ENCODE peak calls at places on chromosomes 12 and 14, in seven cellular contexts. One of them, this sample, is unnamed.

GRCh38 chr12:67827820-67828383 is 161.3 kb upstream of the IFNG-AS1 start:
- DNase-seq in CD8-positive, alpha-beta memory T cell: no peak
- DNase-seq in transverse colon: peak
- DNase-seq in psoas muscle: peak
- DNase-seq in colonic mucosa: peak
- DNase-seq in endothelial cell of umbilical vein: peak
- DNase-seq in A549: peak
- DNase-seq in this sample: peak

GRCh38 chr12:105278043-105278697 is 42.2 kb upstream of the APPL2 start:
- DNase-seq in psoas muscle: no peak
- DNase-seq in transverse colon: no peak
- DNase-seq in colonic mucosa: no peak
- DNase-seq in CD8-positive, alpha-beta memory T cell: no peak
- DNase-seq in endothelial cell of umbilical vein: peak
- DNase-seq in A549: peak
- DNase-seq in this sample: no peak

GRCh38 chr12:20142956-20143355 is 225.4 kb upstream of the PDE3A start:
- DNase-seq in endothelial cell of umbilical vein: no peak
- DNase-seq in A549: peak
- DNase-seq in psoas muscle: no peak
- DNase-seq in colonic mucosa: no peak
- DNase-seq in CD8-positive, alpha-beta memory T cell: no peak
- DNase-seq in transverse colon: no peak
- DNase-seq in this sample: peak

GRCh38 chr14:76065519-76065918 is 80.0 kb downstream of the IFT43 start:
- DNase-seq in A549: no peak
- DNase-seq in psoas muscle: no peak
- DNase-seq in CD8-positive, alpha-beta memory T cell: no peak
- DNase-seq in colonic mucosa: no peak
- DNase-seq in transverse colon: no peak
- DNase-seq in endothelial cell of umbilical vein: no peak
- DNase-seq in this sample: no peak

GRCh38 chr12:3303410-3304136 is 187.4 kb upstream of the PRMT8 start:
- DNase-seq in transverse colon: no peak
- DNase-seq in colonic mucosa: no peak
- DNase-seq in CD8-positive, alpha-beta memory T cell: no peak
- DNase-seq in A549: no peak
- DNase-seq in psoas muscle: no peak
- DNase-seq in endothelial cell of umbilical vein: no peak
- DNase-seq in this sample: peak

GRCh38 chr12:57657744-57658143 is 24.7 kb upstream of the B4GALNT1 start:
- DNase-seq in colonic mucosa: no peak
- DNase-seq in transverse colon: no peak
- DNase-seq in A549: no peak
- DNase-seq in endothelial cell of umbilical vein: no peak
- DNase-seq in psoas muscle: no peak
- DNase-seq in CD8-positive, alpha-beta memory T cell: no peak
- DNase-seq in this sample: peak

GRCh38 chr14:94485944-94486841 is 10.2 kb upstream of the SERPINA9 start:
- DNase-seq in psoas muscle: peak
- DNase-seq in A549: peak
- DNase-seq in transverse colon: peak
- DNase-seq in colonic mucosa: peak
- DNase-seq in endothelial cell of umbilical vein: peak
- DNase-seq in CD8-positive, alpha-beta memory T cell: peak
- DNase-seq in this sample: peak

GRCh38 chr12:76558684-76559276 is 791 bp downstream of the OSBPL8 start:
- DNase-seq in colonic mucosa: peak
- DNase-seq in A549: peak
- DNase-seq in transverse colon: peak
- DNase-seq in CD8-positive, alpha-beta memory T cell: peak
- DNase-seq in endothelial cell of umbilical vein: peak
- DNase-seq in psoas muscle: peak
- DNase-seq in this sample: peak

GRCh38 chr12:116599285-116600122 is 40.3 kb downstream of the MAP1LC3B2 start:
- DNase-seq in endothelial cell of umbilical vein: peak
- DNase-seq in CD8-positive, alpha-beta memory T cell: peak
- DNase-seq in A549: peak
- DNase-seq in psoas muscle: peak
- DNase-seq in transverse colon: peak
- DNase-seq in colonic mucosa: peak
- DNase-seq in this sample: peak

GRCh38 chr12:106022568-106023012 is 116.2 kb downstream of the NUAK1 start:
- DNase-seq in transverse colon: no peak
- DNase-seq in colonic mucosa: no peak
- DNase-seq in psoas muscle: no peak
- DNase-seq in CD8-positive, alpha-beta memory T cell: no peak
- DNase-seq in endothelial cell of umbilical vein: peak
- DNase-seq in A549: peak
- DNase-seq in this sample: no peak

GRCh38 chr12:94147991-94148840 is at the start of gene PLXNC1:
- DNase-seq in psoas muscle: peak
- DNase-seq in endothelial cell of umbilical vein: no peak
- DNase-seq in colonic mucosa: peak
- DNase-seq in CD8-positive, alpha-beta memory T cell: peak
- DNase-seq in A549: peak
- DNase-seq in transverse colon: peak
- DNase-seq in this sample: no peak

GRCh38 chr12:122111070-122111750 is 32.7 kb downstream of the MLXIP start:
- DNase-seq in endothelial cell of umbilical vein: no peak
- DNase-seq in transverse colon: peak
- DNase-seq in CD8-positive, alpha-beta memory T cell: no peak
- DNase-seq in A549: no peak
- DNase-seq in psoas muscle: no peak
- DNase-seq in colonic mucosa: peak
- DNase-seq in this sample: peak

GRCh38 chr12:124607681-124608425 is 40.4 kb upstream of the NCOR2 start:
- DNase-seq in transverse colon: no peak
- DNase-seq in colonic mucosa: no peak
- DNase-seq in CD8-positive, alpha-beta memory T cell: no peak
- DNase-seq in A549: no peak
- DNase-seq in endothelial cell of umbilical vein: no peak
- DNase-seq in psoas muscle: no peak
- DNase-seq in this sample: no peak

GRCh38 chr14:76762617-76763361 is 1.5 kb downstream of the VASH1 start:
- DNase-seq in psoas muscle: no peak
- DNase-seq in endothelial cell of umbilical vein: no peak
- DNase-seq in CD8-positive, alpha-beta memory T cell: no peak
- DNase-seq in A549: no peak
- DNase-seq in colonic mucosa: peak
- DNase-seq in transverse colon: no peak
- DNase-seq in this sample: no peak

GRCh38 chr14:104771918-104772706 is 19.2 kb downstream of the SIVA1 start:
- DNase-seq in A549: no peak
- DNase-seq in endothelial cell of umbilical vein: no peak
- DNase-seq in colonic mucosa: peak
- DNase-seq in transverse colon: no peak
- DNase-seq in CD8-positive, alpha-beta memory T cell: no peak
- DNase-seq in psoas muscle: no peak
- DNase-seq in this sample: no peak

GRCh38 chr12:90974286-90974685 is 19.3 kb upstream of the CCER1 start:
- DNase-seq in A549: peak
- DNase-seq in CD8-positive, alpha-beta memory T cell: no peak
- DNase-seq in transverse colon: no peak
- DNase-seq in psoas muscle: no peak
- DNase-seq in endothelial cell of umbilical vein: no peak
- DNase-seq in colonic mucosa: no peak
- DNase-seq in this sample: no peak

GRCh38 chr14:55707365-55707804 is 127.4 kb downstream of the KTN1 start:
- DNase-seq in CD8-positive, alpha-beta memory T cell: no peak
- DNase-seq in transverse colon: no peak
- DNase-seq in endothelial cell of umbilical vein: peak
- DNase-seq in colonic mucosa: no peak
- DNase-seq in psoas muscle: no peak
- DNase-seq in A549: peak
- DNase-seq in this sample: peak

GRCh38 chr12:80156306-80156705 is 57.0 kb downstream of the OTOGL start:
- DNase-seq in transverse colon: no peak
- DNase-seq in CD8-positive, alpha-beta memory T cell: no peak
- DNase-seq in endothelial cell of umbilical vein: no peak
- DNase-seq in psoas muscle: no peak
- DNase-seq in colonic mucosa: no peak
- DNase-seq in A549: no peak
- DNase-seq in this sample: no peak

GRCh38 chr12:108305520-108305919 is 33.6 kb downstream of the CMKLR1 start:
- DNase-seq in colonic mucosa: peak
- DNase-seq in A549: no peak
- DNase-seq in psoas muscle: peak
- DNase-seq in endothelial cell of umbilical vein: no peak
- DNase-seq in CD8-positive, alpha-beta memory T cell: no peak
- DNase-seq in transverse colon: peak
- DNase-seq in this sample: no peak

GRCh38 chr12:53201170-53201541 is 5.9 kb downstream of the ITGB7 start:
- DNase-seq in psoas muscle: no peak
- DNase-seq in CD8-positive, alpha-beta memory T cell: no peak
- DNase-seq in colonic mucosa: no peak
- DNase-seq in endothelial cell of umbilical vein: no peak
- DNase-seq in transverse colon: no peak
- DNase-seq in A549: no peak
- DNase-seq in this sample: no peak

GRCh38 chr12:53199700-53200099 is 7.4 kb downstream of the ITGB7 start:
- DNase-seq in colonic mucosa: no peak
- DNase-seq in endothelial cell of umbilical vein: no peak
- DNase-seq in CD8-positive, alpha-beta memory T cell: no peak
- DNase-seq in A549: no peak
- DNase-seq in psoas muscle: no peak
- DNase-seq in transverse colon: no peak
- DNase-seq in this sample: no peak

GRCh38 chr12:53201639-53202038 is 5.4 kb downstream of the ITGB7 start:
- DNase-seq in colonic mucosa: no peak
- DNase-seq in endothelial cell of umbilical vein: no peak
- DNase-seq in transverse colon: no peak
- DNase-seq in A549: no peak
- DNase-seq in psoas muscle: no peak
- DNase-seq in CD8-positive, alpha-beta memory T cell: no peak
- DNase-seq in this sample: no peak

GRCh38 chr12:53200107-53200457 is 7.0 kb downstream of the ITGB7 start:
- DNase-seq in colonic mucosa: no peak
- DNase-seq in transverse colon: no peak
- DNase-seq in psoas muscle: no peak
- DNase-seq in A549: no peak
- DNase-seq in CD8-positive, alpha-beta memory T cell: no peak
- DNase-seq in endothelial cell of umbilical vein: no peak
- DNase-seq in this sample: no peak

GRCh38 chr12:53200458-53201169 is 6.4 kb downstream of the ITGB7 start:
- DNase-seq in transverse colon: no peak
- DNase-seq in CD8-positive, alpha-beta memory T cell: no peak
- DNase-seq in colonic mucosa: no peak
- DNase-seq in A549: no peak
- DNase-seq in psoas muscle: no peak
- DNase-seq in endothelial cell of umbilical vein: no peak
- DNase-seq in this sample: no peak
- H3K4me3 ChIP-seq in transverse colon: no peak
- H3K4me3 ChIP-seq in CD8-positive, alpha-beta memory T cell: peak
- H3K4me3 ChIP-seq in colonic mucosa: no peak
- H3K4me3 ChIP-seq in A549: no peak
- H3K4me3 ChIP-seq in psoas muscle: no peak
- H3K4me3 ChIP-seq in endothelial cell of umbilical vein: no peak
- H3K4me3 ChIP-seq in this sample: no peak

DNA sequence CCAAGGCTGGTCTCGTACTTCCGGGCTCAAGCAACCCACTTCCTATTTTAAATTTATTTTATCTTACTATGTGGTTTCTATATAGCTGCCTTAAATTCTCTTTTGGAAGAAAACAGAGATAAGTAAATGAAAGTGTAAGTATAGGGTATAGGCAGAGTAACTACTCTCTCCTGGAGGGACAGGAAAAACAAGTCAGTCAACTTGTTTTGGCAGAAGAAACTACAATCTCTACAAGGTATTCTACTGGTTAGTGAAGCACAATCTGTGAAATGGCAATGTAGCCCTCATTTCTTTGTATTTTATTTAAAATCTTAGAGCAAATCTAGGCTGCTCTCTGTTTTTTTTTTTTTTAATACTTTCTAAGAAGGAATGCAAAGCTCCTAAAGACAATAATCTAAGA is 55.4 kb downstream of the UBR7 start:
- DNase-seq in CD8-positive, alpha-beta memory T cell: no peak
- DNase-seq in colonic mucosa: no peak
- DNase-seq in A549: no peak
- DNase-seq in psoas muscle: no peak
- DNase-seq in transverse colon: no peak
- DNase-seq in endothelial cell of umbilical vein: no peak
- DNase-seq in this sample: no peak
- H3K4me3 ChIP-seq in CD8-positive, alpha-beta memory T cell: no peak
- H3K4me3 ChIP-seq in colonic mucosa: no peak
- H3K4me3 ChIP-seq in A549: no peak
- H3K4me3 ChIP-seq in psoas muscle: no peak
- H3K4me3 ChIP-seq in transverse colon: no peak
- H3K4me3 ChIP-seq in endothelial cell of umbilical vein: no peak
- H3K4me3 ChIP-seq in this sample: no peak

GRCh38 chr14:60721331-60722162 is 2.6 kb downstream of the SIX4 start:
- DNase-seq in transverse colon: peak
- DNase-seq in CD8-positive, alpha-beta memory T cell: peak
- DNase-seq in psoas muscle: peak
- DNase-seq in endothelial cell of umbilical vein: peak
- DNase-seq in colonic mucosa: peak
- DNase-seq in A549: peak
- DNase-seq in this sample: peak
- H3K4me3 ChIP-seq in transverse colon: peak
- H3K4me3 ChIP-seq in CD8-positive, alpha-beta memory T cell: peak
- H3K4me3 ChIP-seq in psoas muscle: peak
- H3K4me3 ChIP-seq in endothelial cell of umbilical vein: peak
- H3K4me3 ChIP-seq in colonic mucosa: peak
- H3K4me3 ChIP-seq in A549: peak
- H3K4me3 ChIP-seq in this sample: peak

GRCh38 chr12:62660763-62661162 is 194.1 kb downstream of the MON2 start:
- DNase-seq in CD8-positive, alpha-beta memory T cell: no peak
- DNase-seq in endothelial cell of umbilical vein: peak
- DNase-seq in A549: peak
- DNase-seq in transverse colon: no peak
- DNase-seq in psoas muscle: no peak
- DNase-seq in colonic mucosa: no peak
- DNase-seq in this sample: no peak

GRCh38 chr12:62656576-62657362 is 190.1 kb downstream of the MON2 start:
- DNase-seq in A549: no peak
- DNase-seq in CD8-positive, alpha-beta memory T cell: no peak
- DNase-seq in transverse colon: no peak
- DNase-seq in endothelial cell of umbilical vein: no peak
- DNase-seq in colonic mucosa: no peak
- DNase-seq in psoas muscle: no peak
- DNase-seq in this sample: no peak

GRCh38 chr12:62659457-62660295 is 193.1 kb downstream of the MON2 start:
- DNase-seq in colonic mucosa: no peak
- DNase-seq in transverse colon: no peak
- DNase-seq in psoas muscle: no peak
- DNase-seq in CD8-positive, alpha-beta memory T cell: no peak
- DNase-seq in A549: no peak
- DNase-seq in endothelial cell of umbilical vein: peak
- DNase-seq in this sample: no peak

GRCh38 chr12:62657363-62657632 is 190.7 kb downstream of the MON2 start:
- DNase-seq in CD8-positive, alpha-beta memory T cell: no peak
- DNase-seq in endothelial cell of umbilical vein: no peak
- DNase-seq in colonic mucosa: no peak
- DNase-seq in psoas muscle: no peak
- DNase-seq in transverse colon: no peak
- DNase-seq in A549: no peak
- DNase-seq in this sample: no peak

DNA sequence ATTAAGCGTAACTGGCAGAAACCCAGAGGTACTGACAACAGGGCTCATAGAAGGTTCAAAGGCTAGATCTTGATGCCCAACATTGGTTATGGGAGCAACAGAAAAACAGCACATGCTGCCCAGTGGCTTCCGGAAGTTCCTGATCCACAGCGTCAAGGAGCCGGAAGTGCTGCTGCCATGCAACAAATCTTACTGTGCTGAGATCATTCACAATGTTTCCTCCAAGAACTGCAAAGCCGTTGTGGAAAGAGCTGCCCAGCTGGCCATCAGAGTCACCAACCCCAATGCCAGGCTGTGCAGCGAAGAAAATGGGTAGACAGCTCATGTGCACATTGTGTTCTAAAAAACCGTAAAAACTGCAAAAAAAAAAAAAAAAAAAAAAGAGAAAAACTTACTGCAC is 192.3 kb downstream of the MON2 start:
- DNase-seq in psoas muscle: no peak
- DNase-seq in transverse colon: no peak
- DNase-seq in CD8-positive, alpha-beta memory T cell: no peak
- DNase-seq in endothelial cell of umbilical vein: peak
- DNase-seq in A549: no peak
- DNase-seq in colonic mucosa: no peak
- DNase-seq in this sample: no peak
- H3K4me3 ChIP-seq in psoas muscle: no peak
- H3K4me3 ChIP-seq in transverse colon: no peak
- H3K4me3 ChIP-seq in CD8-positive, alpha-beta memory T cell: no peak
- H3K4me3 ChIP-seq in endothelial cell of umbilical vein: no peak
- H3K4me3 ChIP-seq in A549: no peak
- H3K4me3 ChIP-seq in colonic mucosa: no peak
- H3K4me3 ChIP-seq in this sample: no peak

This sample was measured in SJCRH30.